ENCODE peak calls at places on chromosomes 13 and 19, in seven cellular contexts. A, Z, Y, V, C, X and W are unnamed samples.
A peak's percentile ranks its signal among the peaks of the same experiment; 100 is the strongest.

GRCh38 chr19:6738726-6739389 is 622 bp upstream of the TRIP10 start:
- DNase-seq in C (no peak), Z (no peak), Y (no peak), V (peak; percentile 64), A (peak; percentile 62), X (peak; percentile 75), W (no peak)

GRCh38 chr13:101970339-101970738 is 431.5 kb downstream of the FGF14 start:
- DNase-seq in A (no peak), V (no peak), C (no peak), Y (no peak), Z (no peak), X (no peak), W (no peak)

GRCh38 chr13:33017410-33017929 is 1.2 kb downstream of the KL start:
- DNase-seq in C (peak; percentile 43), Y (peak; percentile 18), A (peak; percentile 34), V (peak; percentile 41), Z (peak; percentile 18), X (peak; percentile 44), W (no peak)

GRCh38 chr13:95160112-95160906 is 140.9 kb downstream of the ABCC4 start:
- DNase-seq in V (no peak), X (no peak), C (no peak), Y (no peak), Z (peak; percentile 91), A (no peak), W (no peak)

GRCh38 chr19:21463449-21464105 is 41.8 kb upstream of the ZNF429 start:
- DNase-seq in Z (no peak), A (peak; percentile 85), C (no peak), V (no peak), X (peak; percentile 17), Y (peak; percentile 49), W (peak; percentile 85)

GRCh38 chr19:35712910-35713845 is 4.6 kb upstream of the KMT2B start:
- DNase-seq in V (no peak), C (no peak), Y (no peak), A (peak; percentile 46), Z (no peak), X (peak; percentile 63), W (no peak)

GRCh38 chr13:98819382-98819781 is 66.9 kb upstream of the SLC15A1 start:
- DNase-seq in V (no peak), A (no peak), Y (no peak), X (no peak), Z (no peak), C (no peak), W (no peak)

GRCh38 chr13:49315036-49315565 is 67.4 kb downstream of the CDADC1 start:
- DNase-seq in C (no peak), Y (no peak), Z (no peak), A (no peak), V (no peak), X (no peak), W (no peak)

GRCh38 chr19:52270266-52270885 is 989 bp downstream of the ZNF766 start:
- DNase-seq in X (peak; percentile 12), Z (no peak), C (peak; percentile 46), V (no peak), A (no peak), Y (no peak), W (no peak)

GRCh38 chr19:8110931-8111330 is 38.5 kb downstream of the FBN3 start:
- DNase-seq in X (no peak), Z (no peak), C (peak; percentile 7), A (no peak), V (no peak), Y (no peak), W (no peak)

GRCh38 chr19:3129112-3129511 is 6.7 kb upstream of the GNA15 start:
- DNase-seq in Y (no peak), C (peak; percentile 42), Z (peak; percentile 35), V (no peak), A (no peak), X (no peak), W (no peak)

GRCh38 chr19:15467734-15468214 is 3.4 kb upstream of the RASAL3 start:
- DNase-seq in X (no peak), A (no peak), V (no peak), Y (no peak), Z (no peak), C (no peak), W (no peak)

GRCh38 chr13:32267836-32268439 is 47.2 kb downstream of the ZAR1L start:
- DNase-seq in V (no peak), A (peak; percentile 85), Z (no peak), C (no peak), X (peak; percentile 61), Y (no peak), W (no peak)

GRCh38 chr19:22832031-22832762 is at the start of gene ZNF723:
- DNase-seq in X (no peak), Y (no peak), V (no peak), A (no peak), Z (no peak), C (no peak), W (no peak)

GRCh38 chr19:51259348-51260245 is 8.7 kb downstream of the SIGLECL1 start:
- DNase-seq in C (peak; percentile 75), Z (peak; percentile 24), V (no peak), A (peak; percentile 66), Y (peak; percentile 34), X (no peak), W (no peak)

GRCh38 chr19:53112286-53112685 is 9.1 kb upstream of the ZNF160 start:
- DNase-seq in A (no peak), V (no peak), C (peak; percentile 6), Y (no peak), X (no peak), Z (no peak), W (no peak)

GRCh38 chr13:50529154-50529882 is 314.2 kb downstream of the DLEU7 start:
- DNase-seq in Y (no peak), X (peak; percentile 84), Z (no peak), C (no peak), V (peak; percentile 72), A (peak; percentile 35), W (no peak)

GRCh38 chr19:12140545-12141404 is 625 bp upstream of the ZNF20 start:
- DNase-seq in A (peak; percentile 90), V (peak; percentile 87), Y (peak; percentile 81), C (peak; percentile 89), X (peak; percentile 93), Z (peak; percentile 77), W (peak; percentile 48)

GRCh38 chr19:12139309-12139708 is 841 bp downstream of the ZNF20 start:
- DNase-seq in V (no peak), X (no peak), Z (no peak), Y (no peak), C (no peak), A (no peak), W (no peak)

GRCh38 chr19:12141405-12141736 is 1.2 kb upstream of the ZNF20 start:
- DNase-seq in C (no peak), A (no peak), X (no peak), Z (no peak), V (no peak), Y (no peak), W (no peak)

GRCh38 chr19:12139885-12140544 is at the start of gene ZNF20:
- DNase-seq in V (peak; percentile 94), X (peak; percentile 98), C (peak; percentile 95), Y (peak; percentile 91), A (peak; percentile 99), Z (peak; percentile 90), W (peak; percentile 87)

GRCh38 chr19:12137541-12137940 is 2.6 kb downstream of the ZNF20 start:
- DNase-seq in C (peak; percentile 61), V (no peak), Z (peak; percentile 67), A (peak; percentile 15), X (no peak), Y (no peak), W (no peak)
- TF ChIP-seq CTCF in C (peak; percentile 54), V (no peak), Z (peak; percentile 86), A (no peak), X (no peak), Y (no peak), W (peak; percentile 28)

GRCh38 chr13:30256713-30257432 is 50.5 kb downstream of the KATNAL1 start:
- DNase-seq in X (no peak), Y (no peak), C (peak; percentile 30), V (no peak), Z (no peak), A (no peak), W (no peak)
- TF ChIP-seq CTCF in X (no peak), Y (no peak), C (peak; percentile 5), V (peak; percentile 11), Z (no peak), A (no peak), W (no peak)

DNA sequence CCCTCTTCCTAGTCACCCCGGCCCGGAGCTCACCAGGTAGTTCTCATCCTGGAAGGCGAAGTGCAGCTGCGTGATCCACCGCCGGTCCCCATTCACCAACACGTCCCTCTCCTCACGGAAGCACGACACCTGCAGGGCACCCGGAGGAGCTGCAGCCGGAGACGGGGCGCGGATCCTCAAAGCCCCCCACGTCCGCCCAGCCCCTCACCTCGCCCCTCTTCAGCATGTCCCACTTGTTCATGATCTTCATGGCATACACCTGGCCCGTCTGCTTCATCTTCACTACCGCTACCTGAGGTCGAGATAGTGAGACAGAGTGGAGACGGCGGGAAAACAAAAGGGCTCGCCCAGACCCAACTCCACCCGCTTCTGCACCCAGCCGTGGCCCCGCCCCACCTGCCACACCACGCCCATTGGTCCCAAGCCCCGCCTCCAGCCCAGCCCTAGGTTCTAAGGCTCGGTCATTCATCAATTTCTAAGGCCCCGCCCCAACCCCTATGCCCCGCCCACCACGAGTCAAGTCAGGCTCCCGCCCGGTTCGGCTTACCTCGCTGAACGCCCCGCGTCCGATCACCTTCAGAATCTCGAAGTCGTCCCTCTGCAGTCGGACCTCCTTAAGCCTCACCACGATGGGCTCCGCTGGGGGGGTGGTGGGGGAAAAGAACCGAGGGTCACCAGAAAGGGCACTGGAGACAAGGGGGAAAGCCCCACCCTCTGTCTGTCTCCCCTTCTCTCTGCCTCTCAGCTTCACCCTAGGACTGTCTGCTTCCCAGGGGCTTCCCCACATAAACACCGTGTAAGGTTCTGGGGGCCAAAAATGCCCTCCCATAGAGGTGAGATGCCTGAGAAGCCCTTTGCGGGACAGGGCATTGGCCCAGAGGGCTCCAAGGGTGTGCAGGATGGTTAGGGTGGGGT is 2.8 kb downstream of the DMPK start:
- DNase-seq in Z (peak; percentile 63), Y (peak; percentile 84), A (peak; percentile 98), V (peak; percentile 96), C (peak; percentile 70), X (peak; percentile 97), W (no peak)
- TF ChIP-seq CTCF in Z (peak; percentile 83), Y (peak; percentile 68), A (peak; percentile 72), V (peak; percentile 52), C (peak; percentile 48), X (peak; percentile 66), W (peak; percentile 68)

GRCh38 chr19:10474962-10475451 is 28.1 kb downstream of the KEAP1 start:
- DNase-seq in A (no peak), X (no peak), V (no peak), Y (no peak), C (peak; percentile 51), Z (no peak), W (no peak)

GRCh38 chr19:10478476-10478875 is 24.7 kb downstream of the KEAP1 start:
- DNase-seq in X (no peak), V (no peak), C (no peak), A (no peak), Y (no peak), Z (no peak), W (no peak)

GRCh38 chr19:10473192-10473591 is 30.0 kb downstream of the KEAP1 start:
- DNase-seq in C (no peak), A (no peak), V (no peak), X (no peak), Z (no peak), Y (no peak), W (no peak)

DNA sequence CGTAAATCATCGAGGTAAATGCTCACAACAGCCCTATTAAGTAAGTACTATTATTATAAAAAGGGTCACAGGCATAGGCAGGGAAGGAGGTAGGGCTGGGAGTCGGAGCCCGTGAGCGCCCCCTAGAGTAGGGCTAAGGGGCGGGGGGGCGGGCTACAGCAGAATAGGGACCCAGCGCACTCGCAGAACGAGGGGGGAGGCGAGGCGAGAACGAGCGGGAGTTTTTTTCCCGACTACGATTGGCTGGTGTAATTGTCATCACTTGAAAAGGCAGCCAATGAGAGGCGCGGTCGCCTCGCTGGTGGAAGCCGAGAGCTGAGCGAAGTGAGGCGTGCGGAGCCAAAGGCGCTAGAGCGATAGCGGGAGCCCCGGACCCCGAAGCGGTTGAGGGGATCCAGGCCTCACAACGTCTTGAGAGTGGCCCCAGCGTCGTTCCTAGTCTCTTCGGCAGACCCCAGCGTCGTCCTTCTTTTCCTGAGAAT is 24.2 kb downstream of the KEAP1 start:
- DNase-seq in Y (peak; percentile 61), A (peak; percentile 94), X (peak; percentile 89), V (peak; percentile 95), Z (peak; percentile 31), C (peak; percentile 74), W (no peak)
- TF ChIP-seq CTCF in Y (peak; percentile 67), A (peak; percentile 77), X (peak; percentile 75), V (peak; percentile 33), Z (peak; percentile 31), C (peak; percentile 57), W (peak; percentile 43)